ENCODE peak calls at places on chromosomes 11 and 22, in eight cellular contexts. One of them, this sample, is unnamed.
A peak's percentile ranks its signal among the peaks of the same experiment; 100 is the strongest.

GRCh38 chr11:121372028-121372427 is 79.5 kb downstream of the SC5D start:
- DNase-seq in neural progenitor cell: no peak
- DNase-seq in PC-3: no peak
- DNase-seq in GM23248: no peak
- DNase-seq in fibroblast of lung: no peak
- DNase-seq in PC-9: no peak
- DNase-seq in MM.1S: no peak
- DNase-seq in GM12878: no peak
- DNase-seq in this sample: no peak

GRCh38 chr22:24291538-24292201 is 21.0 kb downstream of the SPECC1L start:
- DNase-seq in neural progenitor cell: no peak
- DNase-seq in PC-3: no peak
- DNase-seq in GM23248: no peak
- DNase-seq in fibroblast of lung: no peak
- DNase-seq in PC-9: no peak
- DNase-seq in MM.1S: no peak
- DNase-seq in GM12878: no peak
- DNase-seq in this sample: no peak

GRCh38 chr11:131681875-131682274 is 311.5 kb downstream of the NTM start:
- DNase-seq in neural progenitor cell: no peak
- DNase-seq in PC-3: no peak
- DNase-seq in GM23248: no peak
- DNase-seq in fibroblast of lung: no peak
- DNase-seq in PC-9: no peak
- DNase-seq in MM.1S: no peak
- DNase-seq in GM12878: no peak
- DNase-seq in this sample: no peak

GRCh38 chr22:49400136-49400865 is 427.4 kb downstream of the BRD1 start:
- DNase-seq in neural progenitor cell: no peak
- DNase-seq in PC-3: peak; percentile 19
- DNase-seq in GM23248: no peak
- DNase-seq in fibroblast of lung: no peak
- DNase-seq in PC-9: no peak
- DNase-seq in MM.1S: no peak
- DNase-seq in GM12878: no peak
- DNase-seq in this sample: no peak

GRCh38 chr11:86931965-86932332 is 23.2 kb downstream of the FZD4 start:
- DNase-seq in neural progenitor cell: no peak
- DNase-seq in PC-3: peak; percentile 99
- DNase-seq in GM23248: peak; percentile 61
- DNase-seq in fibroblast of lung: peak; percentile 57
- DNase-seq in PC-9: peak; percentile 45
- DNase-seq in MM.1S: no peak
- DNase-seq in GM12878: no peak
- DNase-seq in this sample: peak; percentile 57

GRCh38 chr11:46296520-46297448 is 19.3 kb downstream of the CREB3L1 start:
- DNase-seq in neural progenitor cell: peak; percentile 92
- DNase-seq in PC-3: peak; percentile 19
- DNase-seq in GM23248: peak; percentile 83
- DNase-seq in fibroblast of lung: peak; percentile 96
- DNase-seq in PC-9: peak; percentile 78
- DNase-seq in MM.1S: no peak
- DNase-seq in GM12878: no peak
- DNase-seq in this sample: peak; percentile 70

GRCh38 chr11:117265745-117266144 is 25.4 kb upstream of the BACE1-AS start:
- DNase-seq in neural progenitor cell: no peak
- DNase-seq in PC-3: no peak
- DNase-seq in GM23248: no peak
- DNase-seq in fibroblast of lung: no peak
- DNase-seq in PC-9: no peak
- DNase-seq in MM.1S: no peak
- DNase-seq in GM12878: no peak
- DNase-seq in this sample: no peak

GRCh38 chr11:111403021-111403725 is 24.1 kb upstream of the POU2AF1 start:
- DNase-seq in neural progenitor cell: no peak
- DNase-seq in PC-3: no peak
- DNase-seq in GM23248: no peak
- DNase-seq in fibroblast of lung: no peak
- DNase-seq in PC-9: no peak
- DNase-seq in MM.1S: no peak
- DNase-seq in GM12878: no peak
- DNase-seq in this sample: no peak

GRCh38 chr11:79421820-79422219 is 19.0 kb downstream of the TENM4 start:
- DNase-seq in neural progenitor cell: no peak
- DNase-seq in PC-3: no peak
- DNase-seq in GM23248: no peak
- DNase-seq in fibroblast of lung: no peak
- DNase-seq in PC-9: no peak
- DNase-seq in MM.1S: no peak
- DNase-seq in GM12878: no peak
- DNase-seq in this sample: no peak

GRCh38 chr11:119067371-119068222 is at the start of gene VPS11:
- DNase-seq in neural progenitor cell: peak; percentile 98
- DNase-seq in PC-3: peak; percentile 99
- DNase-seq in GM23248: peak; percentile 99
- DNase-seq in fibroblast of lung: peak; percentile 96
- DNase-seq in PC-9: peak; percentile 96
- DNase-seq in MM.1S: peak; percentile 98
- DNase-seq in GM12878: peak; percentile 78
- DNase-seq in this sample: peak; percentile 99

GRCh38 chr22:23124611-23125511 is 16.9 kb downstream of the RSPH14 start:
- DNase-seq in neural progenitor cell: no peak
- DNase-seq in PC-3: no peak
- DNase-seq in GM23248: no peak
- DNase-seq in fibroblast of lung: no peak
- DNase-seq in PC-9: no peak
- DNase-seq in MM.1S: no peak
- DNase-seq in GM12878: no peak
- DNase-seq in this sample: no peak

GRCh38 chr22:29907753-29908515 is 25.0 kb downstream of the MTMR3 start:
- DNase-seq in neural progenitor cell: no peak
- DNase-seq in PC-3: peak; percentile 98
- DNase-seq in GM23248: peak; percentile 83
- DNase-seq in fibroblast of lung: peak; percentile 94
- DNase-seq in PC-9: peak; percentile 84
- DNase-seq in MM.1S: no peak
- DNase-seq in GM12878: no peak
- DNase-seq in this sample: peak; percentile 91

GRCh38 chr11:103961010-103961409 is 75.4 kb upstream of the DDI1 start:
- DNase-seq in neural progenitor cell: no peak
- DNase-seq in PC-3: peak; percentile 73
- DNase-seq in GM23248: peak; percentile 73
- DNase-seq in fibroblast of lung: peak; percentile 51
- DNase-seq in PC-9: no peak
- DNase-seq in MM.1S: no peak
- DNase-seq in GM12878: no peak
- DNase-seq in this sample: no peak

GRCh38 chr11:26599421-26599820 is 27.4 kb upstream of the MUC15 start:
- DNase-seq in neural progenitor cell: no peak
- DNase-seq in PC-3: no peak
- DNase-seq in GM23248: peak; percentile 70
- DNase-seq in fibroblast of lung: peak; percentile 89
- DNase-seq in PC-9: no peak
- DNase-seq in MM.1S: no peak
- DNase-seq in GM12878: no peak
- DNase-seq in this sample: peak; percentile 44

GRCh38 chr22:50129121-50129734 is 39.4 kb downstream of the MOV10L1 start:
- DNase-seq in neural progenitor cell: no peak
- DNase-seq in PC-3: no peak
- DNase-seq in GM23248: no peak
- DNase-seq in fibroblast of lung: peak; percentile 77
- DNase-seq in PC-9: no peak
- DNase-seq in MM.1S: no peak
- DNase-seq in GM12878: no peak
- DNase-seq in this sample: no peak

GRCh38 chr11:2129323-2129698 is 9.9 kb downstream of the IGF2 start:
- DNase-seq in neural progenitor cell: no peak
- DNase-seq in PC-3: no peak
- DNase-seq in GM23248: no peak
- DNase-seq in fibroblast of lung: no peak
- DNase-seq in PC-9: no peak
- DNase-seq in MM.1S: no peak
- DNase-seq in GM12878: no peak
- DNase-seq in this sample: no peak

GRCh38 chr22:45480717-45481116 is 22.0 kb upstream of the FBLN1 start:
- DNase-seq in neural progenitor cell: no peak
- DNase-seq in PC-3: no peak
- DNase-seq in GM23248: no peak
- DNase-seq in fibroblast of lung: no peak
- DNase-seq in PC-9: no peak
- DNase-seq in MM.1S: no peak
- DNase-seq in GM12878: no peak
- DNase-seq in this sample: no peak

DNA sequence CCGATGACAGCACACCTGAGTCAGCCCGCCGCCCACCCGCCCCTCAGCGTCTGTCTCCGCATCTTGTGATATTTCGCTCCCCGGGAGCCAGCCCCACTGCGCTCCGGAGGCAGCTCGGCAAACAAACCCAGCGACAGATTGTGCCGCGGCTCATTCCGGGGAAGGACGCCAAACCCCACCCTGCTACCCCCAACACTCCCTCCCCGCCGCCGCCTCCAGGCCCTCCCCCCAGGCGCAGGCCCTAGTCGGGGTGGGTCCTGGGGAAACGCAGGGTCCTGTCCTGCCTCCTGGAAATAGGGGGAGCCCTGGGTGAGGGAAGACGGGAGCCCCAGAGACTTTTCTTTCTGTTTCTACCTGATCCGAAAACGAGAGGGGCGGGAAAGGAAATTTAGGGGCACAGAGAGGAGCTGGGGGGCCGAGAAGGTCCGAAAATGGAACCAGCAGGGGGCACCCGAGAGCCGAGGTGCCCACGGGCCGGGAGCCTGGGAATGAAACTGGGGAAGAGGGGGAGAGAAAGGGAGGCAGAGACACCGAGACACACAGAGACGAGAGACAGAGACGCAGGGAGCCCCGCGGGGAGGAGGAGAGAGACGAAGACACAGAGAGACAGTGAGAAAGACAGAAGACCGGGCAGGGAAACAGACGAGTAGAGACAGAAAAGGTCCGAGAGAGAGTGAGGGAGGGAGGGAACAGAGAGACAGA is 1.8 kb upstream of the RTN4RL2 start:
- DNase-seq in neural progenitor cell: peak; percentile 70
- DNase-seq in PC-3: peak; percentile 60
- DNase-seq in GM23248: peak; percentile 58
- DNase-seq in fibroblast of lung: no peak
- DNase-seq in PC-9: peak; percentile 59
- DNase-seq in MM.1S: no peak
- DNase-seq in GM12878: no peak
- DNase-seq in this sample: peak; percentile 79
- TF ChIP-seq EZH2 in neural progenitor cell: peak; percentile 72
- TF ChIP-seq EZH2 in PC-3: no peak
- TF ChIP-seq EZH2 in GM23248: peak; percentile 86
- TF ChIP-seq EZH2 in fibroblast of lung: no peak
- TF ChIP-seq EZH2 in PC-9: no peak
- TF ChIP-seq EZH2 in MM.1S: no peak
- TF ChIP-seq EZH2 in GM12878: no peak
- TF ChIP-seq EZH2 in this sample: no peak

DNA sequence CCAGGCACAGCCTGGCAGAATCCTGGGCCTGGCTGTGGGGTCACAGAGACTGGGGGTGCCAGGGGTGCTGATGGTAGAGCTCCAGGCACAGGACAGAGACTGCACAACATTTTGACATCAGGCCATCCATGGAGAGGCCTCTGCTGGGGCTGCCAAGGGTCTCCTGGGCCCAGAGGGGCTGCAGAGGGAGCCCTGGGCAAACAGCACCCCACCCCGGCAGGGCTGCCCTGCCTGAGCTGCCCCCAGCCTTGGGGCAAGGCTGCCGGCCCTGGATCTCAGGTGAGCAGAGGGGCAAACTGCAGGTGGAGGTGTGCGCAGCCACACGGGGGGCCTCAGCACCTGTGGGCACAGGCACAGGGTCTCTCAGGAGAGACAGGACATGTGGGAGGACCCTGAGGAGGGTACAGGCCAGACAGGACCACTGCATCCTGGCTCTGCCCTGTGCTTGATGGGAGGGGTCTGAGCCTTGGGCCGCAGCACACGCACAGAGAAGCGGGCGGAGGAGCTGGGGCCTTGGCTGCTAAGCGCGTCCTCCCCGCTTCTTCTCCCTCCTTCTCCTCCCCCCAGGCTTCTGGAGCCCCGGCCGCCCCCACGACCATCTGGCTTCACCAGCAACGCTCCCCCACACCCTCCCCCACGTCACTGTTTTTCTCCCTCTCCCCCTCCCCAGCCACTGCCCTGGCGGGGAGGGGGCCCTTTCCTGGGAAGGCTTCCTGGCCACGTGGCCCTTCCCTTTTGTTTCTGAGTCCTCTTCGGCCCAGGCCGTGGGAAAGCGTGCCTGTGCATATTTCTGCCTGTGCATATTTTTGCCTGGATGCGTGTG is 28.0 kb downstream of the RTN4R start:
- DNase-seq in neural progenitor cell: peak; percentile 52
- DNase-seq in PC-3: no peak
- DNase-seq in GM23248: no peak
- DNase-seq in fibroblast of lung: no peak
- DNase-seq in PC-9: no peak
- DNase-seq in MM.1S: no peak
- DNase-seq in GM12878: no peak
- DNase-seq in this sample: no peak
- H3K4me1 ChIP-seq in neural progenitor cell: peaks cover 23% of the 10 kb centered on the region
- H3K4me1 ChIP-seq in PC-3: peaks cover 4% of the 10 kb centered on the region
- H3K4me1 ChIP-seq in GM23248: peaks cover 5% of the 10 kb centered on the region
- H3K4me1 ChIP-seq in fibroblast of lung: peaks cover 3% of the 10 kb centered on the region
- H3K4me1 ChIP-seq in PC-9: no peaks in the 10 kb centered on the region
- H3K4me1 ChIP-seq in MM.1S: no peaks in the 10 kb centered on the region
- H3K4me1 ChIP-seq in GM12878: peaks cover 30% of the 10 kb centered on the region
- H3K4me1 ChIP-seq in this sample: peaks cover 50% of the 10 kb centered on the region

GRCh38 chr22:34902335-34902734 is 163.6 kb upstream of the ISX start:
- DNase-seq in neural progenitor cell: no peak
- DNase-seq in PC-3: no peak
- DNase-seq in GM23248: no peak
- DNase-seq in fibroblast of lung: no peak
- DNase-seq in PC-9: no peak
- DNase-seq in MM.1S: no peak
- DNase-seq in GM12878: no peak
- DNase-seq in this sample: no peak

GRCh38 chr22:34897126-34897525 is 168.8 kb upstream of the ISX start:
- DNase-seq in neural progenitor cell: no peak
- DNase-seq in PC-3: no peak
- DNase-seq in GM23248: no peak
- DNase-seq in fibroblast of lung: no peak
- DNase-seq in PC-9: no peak
- DNase-seq in MM.1S: no peak
- DNase-seq in GM12878: no peak
- DNase-seq in this sample: no peak
- TF ChIP-seq EZH2 in neural progenitor cell: no peak
- TF ChIP-seq EZH2 in PC-3: no peak
- TF ChIP-seq EZH2 in GM23248: no peak
- TF ChIP-seq EZH2 in fibroblast of lung: no peak
- TF ChIP-seq EZH2 in PC-9: no peak
- TF ChIP-seq EZH2 in MM.1S: no peak
- TF ChIP-seq EZH2 in GM12878: no peak
- TF ChIP-seq EZH2 in this sample: no peak

DNA sequence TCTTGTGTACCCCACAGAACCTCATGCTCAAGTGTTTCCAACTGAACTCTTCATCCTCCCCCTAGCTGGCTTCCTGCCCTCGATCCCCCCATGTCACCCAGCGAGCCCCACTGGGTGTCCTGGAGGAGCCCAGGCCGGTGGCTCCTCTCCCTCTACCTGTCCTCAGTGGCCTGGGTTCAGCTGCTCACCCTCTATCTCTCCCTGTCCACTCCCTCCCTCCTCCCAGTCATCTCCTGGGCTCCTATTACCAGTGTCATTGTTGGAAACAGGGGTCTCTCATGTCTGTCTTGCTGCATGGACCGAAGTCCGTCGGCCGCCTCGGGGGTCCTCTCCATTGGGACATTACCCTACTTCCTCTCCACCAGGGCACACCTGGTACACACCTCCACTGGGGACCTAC is 12.9 kb upstream of the MPPED1 start:
- DNase-seq in neural progenitor cell: no peak
- DNase-seq in PC-3: no peak
- DNase-seq in GM23248: no peak
- DNase-seq in fibroblast of lung: no peak
- DNase-seq in PC-9: no peak
- DNase-seq in MM.1S: no peak
- DNase-seq in GM12878: no peak
- DNase-seq in this sample: no peak
- H3K4me1 ChIP-seq in neural progenitor cell: no peaks in the 10 kb centered on the region
- H3K4me1 ChIP-seq in PC-3: no peaks in the 10 kb centered on the region
- H3K4me1 ChIP-seq in GM23248: no peaks in the 10 kb centered on the region
- H3K4me1 ChIP-seq in fibroblast of lung: no peaks in the 10 kb centered on the region
- H3K4me1 ChIP-seq in PC-9: no peaks in the 10 kb centered on the region
- H3K4me1 ChIP-seq in MM.1S: no peaks in the 10 kb centered on the region
- H3K4me1 ChIP-seq in GM12878: no peaks in the 10 kb centered on the region
- H3K4me1 ChIP-seq in this sample: no peaks in the 10 kb centered on the region

This sample was measured in A673.